ENCODE peak calls at places on chromosomes 3 and 15, in six cellular contexts. T is endothelial cell of umbilical vein, K is HepG2, S is K562, F is A549, Z is GM12878. B is an unnamed sample.

GRCh38 chr15:81752149-81752942 is 293.5 kb downstream of the MEX3B start:
- DNase-seq in T (peak; percentile 3), F (no peak), S (no peak), Z (no peak), K (no peak), B (no peak)

GRCh38 chr15:34335176-34335575 is 2.4 kb downstream of the SLC12A6 start:
- DNase-seq in Z (no peak), T (peak; percentile 76), K (no peak), F (no peak), S (no peak), B (peak; percentile 81)

GRCh38 chr3:40887012-40887411 is 312.3 kb upstream of the CTNNB1 start:
- DNase-seq in S (no peak), Z (no peak), T (no peak), F (no peak), K (no peak), B (no peak)

GRCh38 chr3:4720316-4721075 is 227.3 kb downstream of the ITPR1 start:
- DNase-seq in T (peak; percentile 75), F (peak; percentile 70), K (peak; percentile 75), Z (no peak), S (peak; percentile 76), B (peak; percentile 65)

GRCh38 chr3:122168044-122168443 is 15.4 kb upstream of the CASR start:
- DNase-seq in K (no peak), S (no peak), T (no peak), F (no peak), Z (no peak), B (no peak)

GRCh38 chr3:17891139-17891850 is 148.9 kb upstream of the TBC1D5 start:
- DNase-seq in K (no peak), T (no peak), F (no peak), S (no peak), Z (no peak), B (no peak)

GRCh38 chr15:63599401-63600000 is 2.3 kb downstream of the FBXL22 start:
- DNase-seq in F (peak; percentile 74), T (peak; percentile 58), K (peak; percentile 34), Z (no peak), S (no peak), B (peak; percentile 66)

GRCh38 chr15:32649336-32649735 is 7.8 kb downstream of the SCG5 start:
- DNase-seq in K (peak; percentile 63), Z (no peak), T (no peak), S (peak; percentile 22), F (peak; percentile 63), B (peak; percentile 15)

GRCh38 chr3:17136251-17136721 is 251.5 kb downstream of the PLCL2 start:
- DNase-seq in F (no peak), Z (no peak), K (no peak), S (no peak), T (no peak), B (no peak)

GRCh38 chr3:4460334-4460733 is 6.7 kb downstream of the SUMF1 start:
- DNase-seq in K (peak; percentile 64), Z (no peak), S (no peak), F (no peak), T (no peak), B (no peak)

GRCh38 chr3:129119365-129120100 is 2.1 kb downstream of the RAB43 start:
- DNase-seq in K (peak; percentile 86), Z (no peak), S (no peak), F (no peak), T (peak; percentile 31), B (peak; percentile 36)

GRCh38 chr3:191889781-191890180 is 428.8 kb downstream of the PYDC2 start:
- DNase-seq in Z (no peak), K (no peak), S (no peak), T (no peak), F (no peak), B (no peak)

GRCh38 chr3:194973366-194974000 is 287.8 kb downstream of the FAM43A start:
- DNase-seq in S (no peak), Z (no peak), F (no peak), T (no peak), K (no peak), B (no peak)

GRCh38 chr3:54185740-54186139 is 63.4 kb downstream of the CACNA2D3 start:
- DNase-seq in K (no peak), T (no peak), S (no peak), F (no peak), Z (no peak), B (no peak)

GRCh38 chr3:81886081-81886480 is 124.6 kb upstream of the GBE1 start:
- DNase-seq in F (no peak), K (no peak), T (no peak), Z (no peak), S (no peak), B (no peak)

GRCh38 chr15:68389936-68390790 is 41.8 kb downstream of the ITGA11 start:
- DNase-seq in F (no peak), S (no peak), K (no peak), Z (peak; percentile 37), T (peak; percentile 80), B (peak; percentile 98)
- TF ChIP-seq MYC in F (no peak), S (no peak), K (no peak), Z (no peak), T (no peak), B (peak; percentile 61)

GRCh38 chr3:163482695-163483094 is 1595.6 kb downstream of the SI start:
- DNase-seq in Z (no peak), F (no peak), T (no peak), S (no peak), K (no peak), B (no peak)

GRCh38 chr3:163476179-163476578 is 1602.1 kb downstream of the SI start:
- DNase-seq in F (no peak), T (no peak), S (no peak), Z (no peak), K (no peak), B (peak; percentile 8)

GRCh38 chr3:163481738-163482137 is 1596.6 kb downstream of the SI start:
- DNase-seq in T (no peak), Z (no peak), F (no peak), K (no peak), S (no peak), B (no peak)
- TF ChIP-seq MAX in T (no peak), Z (no peak), F (no peak), K (no peak), S (no peak), B (no peak)

DNA sequence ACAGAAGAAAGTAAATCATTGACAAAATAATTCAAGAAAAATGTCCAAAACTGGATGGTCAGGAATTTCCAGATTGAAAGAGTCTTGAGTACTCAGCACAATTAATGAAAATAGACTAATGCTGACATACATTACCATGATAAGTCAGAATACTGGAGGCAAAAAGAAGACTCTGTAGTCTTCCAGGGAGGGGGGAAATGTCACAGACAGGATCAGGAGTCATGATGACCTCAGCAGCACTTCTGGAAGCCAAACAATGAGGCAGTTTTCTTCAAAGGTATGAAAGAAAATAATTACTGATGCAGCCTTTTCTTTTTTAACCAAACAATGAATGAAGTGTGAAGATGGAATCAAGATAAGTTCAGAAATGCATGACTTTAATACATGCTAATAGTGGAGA is 30.1 kb upstream of the SLC22A13 start:
- DNase-seq in T (peak; percentile 7), K (no peak), F (no peak), S (no peak), Z (no peak), B (no peak)
- TF ChIP-seq MYC in T (no peak), K (no peak), F (no peak), S (no peak), Z (no peak), B (no peak)

GRCh38 chr15:100686021-100686724 is 83.8 kb downstream of the ASB7 start:
- DNase-seq in Z (no peak), F (no peak), K (no peak), S (no peak), T (no peak), B (no peak)

GRCh38 chr15:100686725-100687488 is 84.5 kb downstream of the ASB7 start:
- DNase-seq in Z (no peak), K (no peak), F (no peak), T (no peak), S (no peak), B (no peak)

GRCh38 chr15:100688549-100689120 is 86.2 kb downstream of the ASB7 start:
- DNase-seq in T (no peak), K (no peak), Z (no peak), S (no peak), F (no peak), B (no peak)

GRCh38 chr15:100689500-100689899 is 87.1 kb downstream of the ASB7 start:
- DNase-seq in F (no peak), T (no peak), S (no peak), K (no peak), Z (no peak), B (no peak)

DNA sequence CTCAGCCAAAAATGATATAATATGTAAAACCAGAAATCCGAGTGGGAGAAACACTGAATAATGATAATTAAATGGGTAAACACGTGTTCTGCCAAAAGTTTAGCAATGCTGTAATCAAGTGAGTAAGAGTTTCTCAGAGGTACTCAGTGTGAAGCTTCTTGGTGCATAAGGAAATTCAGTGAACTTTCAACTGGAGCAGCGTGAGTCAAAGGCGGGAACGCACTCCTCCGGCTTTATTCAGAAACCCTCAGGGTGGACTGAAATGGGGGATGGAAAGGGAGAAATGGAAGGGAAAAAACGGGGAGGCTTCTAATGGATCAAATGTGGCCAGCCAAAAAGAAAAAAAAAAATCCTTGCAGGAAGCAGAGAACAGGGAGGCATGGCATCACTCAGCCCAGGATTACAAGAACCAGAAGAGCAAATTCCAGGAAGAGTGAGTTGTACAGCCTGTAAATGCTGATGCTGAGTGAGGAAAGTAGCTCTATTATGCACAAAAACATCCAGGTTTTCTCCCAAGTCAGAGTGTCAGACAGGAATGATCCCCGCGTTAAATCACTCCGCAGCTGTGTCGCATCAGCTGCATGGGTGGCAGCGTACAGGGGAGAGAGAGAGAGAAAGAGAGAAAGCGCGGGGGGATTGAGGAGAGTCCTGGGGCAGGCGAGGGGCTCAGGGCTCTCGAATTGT is 85.3 kb downstream of the ASB7 start:
- DNase-seq in Z (no peak), K (no peak), F (no peak), S (no peak), T (no peak), B (no peak)
- TF ChIP-seq MAX in Z (no peak), K (no peak), F (no peak), S (no peak), T (no peak), B (no peak)

DNA sequence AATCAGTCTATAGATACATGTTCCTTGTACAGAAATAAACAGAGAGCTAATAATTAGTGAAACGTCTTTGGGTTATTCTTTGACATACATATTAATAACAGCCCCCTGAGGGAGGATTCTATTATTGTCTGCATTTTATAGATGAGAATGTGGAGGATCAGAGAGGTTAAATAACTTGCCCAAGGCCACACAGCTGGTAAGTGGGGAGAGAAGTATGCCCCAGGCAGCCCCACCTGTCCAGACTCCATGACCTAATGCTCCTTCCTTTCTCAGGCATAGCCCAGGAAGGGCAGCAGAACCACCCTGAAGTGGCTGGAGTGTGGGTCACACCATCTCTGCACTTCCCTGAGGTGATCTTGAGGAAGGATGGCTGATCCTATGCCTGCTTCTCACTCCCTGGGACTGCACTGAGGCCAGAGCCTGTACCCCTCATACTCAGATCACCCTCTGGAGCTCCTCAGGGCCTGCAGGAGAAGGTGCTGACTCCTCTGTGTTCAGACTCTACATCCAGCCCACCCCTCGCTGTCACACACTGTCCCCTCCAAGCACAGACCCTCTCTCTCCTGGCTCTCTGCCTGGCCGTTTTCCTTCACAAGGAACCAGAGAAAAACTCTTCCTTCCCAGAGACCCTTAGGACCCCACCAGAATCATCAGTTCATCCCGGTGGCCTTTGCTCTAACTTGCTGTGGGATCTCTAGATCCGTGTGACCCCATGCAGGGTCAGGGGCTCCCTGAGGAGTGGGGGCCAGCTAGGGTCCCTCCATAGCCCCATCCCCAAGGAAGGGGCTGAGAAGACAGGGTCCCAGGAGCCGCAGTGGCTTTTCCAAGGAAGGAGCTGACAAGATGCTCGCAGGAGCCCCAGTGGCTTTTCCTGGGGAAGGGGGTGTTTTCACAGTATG is 4.4 kb upstream of the HHATL start:
- DNase-seq in K (no peak), S (no peak), Z (no peak), F (no peak), T (no peak), B (no peak)
- TF ChIP-seq MYC in K (no peak), S (no peak), Z (no peak), F (no peak), T (no peak), B (no peak)

GRCh38 chr3:30225021-30225420 is 381.4 kb upstream of the TGFBR2 start:
- DNase-seq in Z (no peak), S (no peak), F (no peak), K (no peak), T (no peak), B (no peak)
- TF ChIP-seq MAX in Z (no peak), S (no peak), F (no peak), K (no peak), T (no peak), B (no peak)